ENCODE peak calls at places on chromosomes 5 and 9, in eight cellular contexts. G, I, T, B, J, Q, Y and C are unnamed samples.

GRCh38 chr9:92963831-92964606 is 16.7 kb downstream of the FGD3 start:
- DNase-seq in I (peak; percentile 68), J (peak; percentile 39), T (no peak), B (no peak), Q (peak; percentile 96), G (peak; percentile 46), Y (no peak), C (no peak)

GRCh38 chr9:137313956-137314560 is 12.0 kb upstream of the NRARP start:
- DNase-seq in T (no peak), G (no peak), B (no peak), I (no peak), Y (no peak), J (no peak), Q (no peak), C (no peak)

GRCh38 chr9:92607088-92607487 is 62.8 kb downstream of the IPPK start:
- DNase-seq in I (no peak), B (peak; percentile 16), Q (no peak), Y (no peak), J (no peak), T (no peak), G (no peak), C (no peak)

GRCh38 chr9:131625848-131626670 is 80.7 kb downstream of the PRRT1B start:
- DNase-seq in I (no peak), J (no peak), Q (no peak), T (no peak), G (no peak), Y (no peak), B (no peak), C (no peak)

GRCh38 chr5:124867064-124867707 is 120.7 kb upstream of the ZNF608 start:
- DNase-seq in Y (peak; percentile 60), B (no peak), I (no peak), G (no peak), Q (no peak), J (no peak), T (no peak), C (no peak)

GRCh38 chr5:6548752-6549151 is 84.1 kb downstream of the NSUN2 start:
- DNase-seq in J (no peak), B (no peak), Q (no peak), I (no peak), G (no peak), T (no peak), Y (no peak), C (no peak)

GRCh38 chr5:112480501-112480900 is 61.4 kb upstream of the EPB41L4A start:
- DNase-seq in Q (no peak), Y (no peak), T (no peak), I (no peak), G (no peak), B (no peak), J (no peak), C (no peak)

GRCh38 chr9:112112941-112113399 is 62.1 kb downstream of the SUSD1 start:
- DNase-seq in J (peak; percentile 61), G (no peak), Q (no peak), B (peak; percentile 47), I (no peak), Y (peak; percentile 91), T (no peak), C (peak; percentile 95)

GRCh38 chr9:133687856-133688761 is 50.0 kb downstream of the SARDH start:
- DNase-seq in I (no peak), B (no peak), Y (no peak), T (no peak), J (no peak), G (no peak), Q (no peak), C (no peak)

GRCh38 chr9:114827658-114828360 is 22.0 kb upstream of the TNFSF15 start:
- DNase-seq in Q (no peak), G (no peak), B (no peak), J (no peak), Y (no peak), T (no peak), I (no peak), C (no peak)

GRCh38 chr5:151126199-151126645 is 31.4 kb downstream of the ANXA6 start:
- DNase-seq in B (peak; percentile 57), T (peak; percentile 64), J (peak; percentile 77), Q (peak; percentile 84), I (peak; percentile 77), Y (peak; percentile 83), G (peak; percentile 56), C (peak; percentile 41)

GRCh38 chr9:2662496-2662895 is 40.9 kb downstream of the VLDLR start:
- DNase-seq in Q (no peak), T (peak; percentile 17), Y (no peak), G (no peak), I (no peak), B (no peak), J (peak; percentile 22), C (no peak)

GRCh38 chr9:34493972-34494535 is 28.7 kb downstream of the ENHO start:
- DNase-seq in T (peak; percentile 30), B (no peak), J (peak; percentile 79), Y (peak; percentile 16), I (peak; percentile 33), Q (peak; percentile 38), G (no peak), C (no peak)

GRCh38 chr5:155947394-155948062 is 379.4 kb upstream of the SGCD start:
- DNase-seq in T (no peak), J (peak; percentile 53), I (no peak), Y (no peak), B (no peak), Q (no peak), G (no peak), C (no peak)

GRCh38 chr5:100505984-100506670 is 29.0 kb upstream of the FAM174A start:
- DNase-seq in Q (no peak), J (peak; percentile 30), T (peak; percentile 0), Y (peak; percentile 64), B (no peak), G (no peak), I (no peak), C (peak; percentile 63)

GRCh38 chr5:40882291-40882690 is 27.0 kb upstream of the C7 start:
- DNase-seq in B (no peak), Q (no peak), T (no peak), Y (no peak), G (no peak), I (no peak), J (no peak), C (no peak)

GRCh38 chr5:14781106-14781505 is 90.5 kb downstream of the ANKH start:
- DNase-seq in G (no peak), J (no peak), Y (no peak), T (no peak), B (no peak), Q (no peak), I (no peak), C (peak; percentile 70)

GRCh38 chr9:16752615-16753014 is 117.9 kb downstream of the BNC2 start:
- DNase-seq in J (no peak), B (no peak), Y (no peak), I (no peak), Q (no peak), T (no peak), G (no peak), C (no peak)

GRCh38 chr5:157710887-157711286 is 20.3 kb upstream of the THG1L start:
- DNase-seq in Y (peak; percentile 75), B (no peak), I (no peak), T (no peak), G (no peak), J (no peak), Q (no peak), C (peak; percentile 30)

GRCh38 chr5:130386155-130386554 is 481.9 kb downstream of the CHSY3 start:
- DNase-seq in Y (no peak), I (no peak), T (no peak), Q (no peak), G (no peak), J (no peak), B (no peak), C (no peak)

GRCh38 chr5:104344809-104345512 is 782.4 kb upstream of the NUDT12 start:
- DNase-seq in I (no peak), Y (no peak), J (no peak), B (no peak), Q (no peak), T (no peak), G (no peak), C (peak; percentile 8)

GRCh38 chr5:68522863-68523262 is 307.3 kb downstream of the PIK3R1 start:
- DNase-seq in T (no peak), J (peak; percentile 28), B (no peak), Q (no peak), G (no peak), Y (no peak), I (no peak), C (no peak)

GRCh38 chr5:57751710-57752109 is 269.1 kb upstream of the ACTBL2 start:
- DNase-seq in J (no peak), T (no peak), B (no peak), I (no peak), G (no peak), Y (no peak), Q (no peak), C (no peak)

GRCh38 chr9:129328357-129329103 is 150.5 kb upstream of the IER5L start:
- DNase-seq in B (no peak), J (no peak), Q (no peak), I (no peak), Y (no peak), G (no peak), T (no peak), C (no peak)

GRCh38 chr9:123119566-123119965 is 86.1 kb downstream of the GPR21 start:
- DNase-seq in J (no peak), T (no peak), I (no peak), G (no peak), B (no peak), Y (no peak), Q (no peak), C (no peak)

GRCh38 chr5:2895196-2895595 is 143.7 kb upstream of the IRX2 start:
- DNase-seq in T (no peak), Y (no peak), B (no peak), J (no peak), I (no peak), G (no peak), Q (no peak), C (no peak)

GRCh38 chr5:137757634-137758033 is 3.5 kb upstream of the HNRNPA0 start:
- DNase-seq in G (no peak), B (no peak), T (no peak), J (no peak), Q (no peak), Y (no peak), I (no peak), C (no peak)

GRCh38 chr5:141814064-141814982 is 63.9 kb downstream of the PCDH1 start:
- DNase-seq in G (peak; percentile 36), J (peak; percentile 59), I (peak; percentile 33), B (peak; percentile 54), Y (peak; percentile 60), Q (peak; percentile 48), T (peak; percentile 60), C (peak; percentile 29)

GRCh38 chr5:55187370-55187769 is 14.4 kb upstream of the CDC20B start:
- DNase-seq in Y (peak; percentile 33), G (no peak), J (peak; percentile 9), B (peak; percentile 36), Q (peak; percentile 19), I (no peak), T (peak; percentile 17), C (peak; percentile 5)

GRCh38 chr5:159825551-159826051 is 90.7 kb upstream of the ADRA1B start:
- DNase-seq in J (no peak), I (no peak), T (no peak), B (no peak), Y (peak; percentile 44), G (no peak), Q (no peak), C (no peak)

GRCh38 chr9:38061326-38061947 is 7.6 kb downstream of the SHB start:
- DNase-seq in Y (no peak), J (no peak), I (no peak), B (no peak), Q (no peak), T (no peak), G (peak; percentile 44), C (no peak)

GRCh38 chr9:95383198-95383673 is 65.7 kb upstream of the FANCC start:
- DNase-seq in T (peak; percentile 45), Y (peak; percentile 20), B (no peak), Q (no peak), J (no peak), G (no peak), I (no peak), C (peak; percentile 30)

GRCh38 chr9:14372437-14373318 is 58.7 kb upstream of the NFIB start:
- DNase-seq in Y (peak; percentile 85), T (peak; percentile 43), B (peak; percentile 21), Q (no peak), I (no peak), G (no peak), J (peak; percentile 67), C (peak; percentile 76)